ENCODE peak calls at places on chromosome 4, in eight cellular contexts. Q, U, S, P, K, Z, N and D are unnamed samples.

GRCh38 chr4:42397256-42397634 is at the start of gene SHISA3:
- DNase-seq in Q (peak), U (peak), S (peak), P (peak), K (no peak), Z (no peak), N (no peak), D (no peak)

GRCh38 chr4:40564815-40565505 is 64.7 kb downstream of the RBM47 start:
- DNase-seq in Q (no peak), U (no peak), S (no peak), P (no peak), K (no peak), Z (no peak), N (no peak), D (no peak)

GRCh38 chr4:7861440-7861881 is 78.2 kb downstream of the AFAP1 start:
- DNase-seq in Q (peak), U (peak), S (no peak), P (peak), K (peak), Z (no peak), N (peak), D (peak)

GRCh38 chr4:126004936-126005335 is 690.2 kb downstream of the FAT4 start:
- DNase-seq in Q (peak), U (no peak), S (no peak), P (peak), K (peak), Z (no peak), N (no peak), D (peak)

GRCh38 chr4:145840162-145840768 is 98.4 kb downstream of the ZNF827 start:
- DNase-seq in Q (peak), U (no peak), S (no peak), P (peak), K (peak), Z (peak), N (peak), D (peak)

GRCh38 chr4:139606600-139607301 is 50.7 kb upstream of the SETD7 start:
- DNase-seq in Q (peak), U (no peak), S (no peak), P (peak), K (peak), Z (no peak), N (peak), D (no peak)

GRCh38 chr4:171017596-171017995 is 795.6 kb upstream of the GALNTL6 start:
- DNase-seq in Q (no peak), U (no peak), S (no peak), P (peak), K (no peak), Z (no peak), N (no peak), D (no peak)

GRCh38 chr4:150078996-150079581 is 844 bp downstream of the DCLK2 start:
- DNase-seq in Q (peak), U (peak), S (peak), P (peak), K (peak), Z (no peak), N (no peak), D (no peak)

GRCh38 chr4:41077628-41078027 is 136.7 kb downstream of the APBB2 start:
- DNase-seq in Q (no peak), U (no peak), S (no peak), P (no peak), K (no peak), Z (peak), N (no peak), D (no peak)

GRCh38 chr4:69038582-69038981 is 57.7 kb upstream of the UGT2B7 start:
- DNase-seq in Q (peak), U (no peak), S (no peak), P (peak), K (no peak), Z (no peak), N (peak), D (no peak)

GRCh38 chr4:182789588-182789987 is 127.6 kb downstream of the DCTD start:
- DNase-seq in Q (no peak), U (no peak), S (no peak), P (no peak), K (no peak), Z (no peak), N (no peak), D (no peak)

GRCh38 chr4:33696586-33696985 is 2547.7 kb downstream of the ARAP2 start:
- DNase-seq in Q (peak), U (no peak), S (no peak), P (peak), K (no peak), Z (no peak), N (no peak), D (no peak)

GRCh38 chr4:10074767-10075105 is 41.9 kb downstream of the WDR1 start:
- DNase-seq in Q (peak), U (peak), S (no peak), P (peak), K (peak), Z (no peak), N (no peak), D (no peak)

GRCh38 chr4:28001698-28002097 is 1141.1 kb downstream of the STIM2 start:
- DNase-seq in Q (no peak), U (no peak), S (no peak), P (no peak), K (no peak), Z (no peak), N (no peak), D (no peak)

GRCh38 chr4:8575457-8575856 is 4.7 kb upstream of the GPR78 start:
- DNase-seq in Q (no peak), U (no peak), S (no peak), P (no peak), K (no peak), Z (no peak), N (no peak), D (no peak)

GRCh38 chr4:48604041-48604440 is 114.0 kb downstream of the ZAR1 start:
- DNase-seq in Q (no peak), U (no peak), S (no peak), P (no peak), K (no peak), Z (no peak), N (no peak), D (no peak)

GRCh38 chr4:8402640-8403039 is 37.9 kb downstream of the ACOX3 start:
- DNase-seq in Q (no peak), U (peak), S (no peak), P (no peak), K (no peak), Z (no peak), N (no peak), D (no peak)

GRCh38 chr4:73603307-73603710 is 16.9 kb downstream of the RASSF6 start:
- DNase-seq in Q (peak), U (no peak), S (no peak), P (peak), K (no peak), Z (peak), N (no peak), D (peak)

GRCh38 chr4:15958562-15958961 is 4.4 kb downstream of the FGFBP2 start:
- DNase-seq in Q (no peak), U (no peak), S (no peak), P (no peak), K (no peak), Z (no peak), N (no peak), D (no peak)

GRCh38 chr4:66357316-66357715 is 687.0 kb upstream of the EPHA5 start:
- DNase-seq in Q (no peak), U (no peak), S (no peak), P (peak), K (no peak), Z (no peak), N (no peak), D (no peak)

GRCh38 chr4:87150498-87151261 is 69.7 kb downstream of the KLHL8 start:
- DNase-seq in Q (peak), U (no peak), S (peak), P (peak), K (peak), Z (peak), N (peak), D (no peak)

GRCh38 chr4:184899261-184900134 is 73.7 kb upstream of the ACSL1 start:
- DNase-seq in Q (no peak), U (peak), S (no peak), P (no peak), K (peak), Z (no peak), N (peak), D (peak)

GRCh38 chr4:137664416-137664815 is 132.1 kb upstream of the PCDH18 start:
- DNase-seq in Q (no peak), U (no peak), S (no peak), P (peak), K (peak), Z (no peak), N (no peak), D (no peak)

GRCh38 chr4:140968371-140968770 is 164.9 kb downstream of the RNF150 start:
- DNase-seq in Q (no peak), U (no peak), S (no peak), P (no peak), K (no peak), Z (no peak), N (no peak), D (no peak)

GRCh38 chr4:175560628-175561027 is 251.4 kb downstream of the GPM6A start:
- DNase-seq in Q (peak), U (no peak), S (no peak), P (peak), K (peak), Z (no peak), N (no peak), D (no peak)

GRCh38 chr4:70269674-70270073 is 27.3 kb downstream of the CSN3 start:
- DNase-seq in Q (no peak), U (no peak), S (no peak), P (peak), K (no peak), Z (peak), N (no peak), D (no peak)

GRCh38 chr4:120769227-120769626 is 153.3 kb downstream of the PRDM5 start:
- DNase-seq in Q (peak), U (no peak), S (no peak), P (peak), K (peak), Z (no peak), N (no peak), D (peak)

GRCh38 chr4:7103599-7104365 is 35.9 kb upstream of the GRPEL1 start:
- DNase-seq in Q (no peak), U (peak), S (no peak), P (no peak), K (no peak), Z (peak), N (no peak), D (no peak)

GRCh38 chr4:41287005-41287404 is 30.3 kb downstream of the UCHL1 start:
- DNase-seq in Q (peak), U (no peak), S (no peak), P (peak), K (no peak), Z (no peak), N (peak), D (no peak)

GRCh38 chr4:106618920-106619319 is 250.3 kb upstream of the GIMD1 start:
- DNase-seq in Q (no peak), U (no peak), S (no peak), P (peak), K (no peak), Z (no peak), N (no peak), D (no peak)

GRCh38 chr4:236028-236427 is 69.2 kb downstream of the ZNF732 start:
- DNase-seq in Q (no peak), U (no peak), S (no peak), P (peak), K (no peak), Z (no peak), N (no peak), D (no peak)

GRCh38 chr4:158090323-158090722 is 82.5 kb downstream of the GASK1B start:
- DNase-seq in Q (peak), U (peak), S (no peak), P (no peak), K (peak), Z (no peak), N (no peak), D (no peak)

GRCh38 chr4:128823025-128823661 is 13.6 kb downstream of the JADE1 start:
- DNase-seq in Q (peak), U (no peak), S (no peak), P (peak), K (peak), Z (no peak), N (peak), D (peak)

GRCh38 chr4:76213415-76214268 is at the start of gene SCARB2:
- DNase-seq in Q (peak), U (peak), S (peak), P (peak), K (peak), Z (peak), N (peak), D (no peak)

GRCh38 chr4:82630079-82630478 is 68.3 kb upstream of the TMEM150C start:
- DNase-seq in Q (no peak), U (no peak), S (no peak), P (no peak), K (no peak), Z (no peak), N (no peak), D (no peak)

GRCh38 chr4:53703267-53703655 is 112.0 kb upstream of the LNX1 start:
- DNase-seq in Q (no peak), U (no peak), S (no peak), P (no peak), K (no peak), Z (no peak), N (no peak), D (no peak)
- TF ChIP-seq CTCF in Q (no peak), U (no peak), S (no peak), P (no peak), K (no peak), Z (no peak), N (no peak), D (no peak)

DNA sequence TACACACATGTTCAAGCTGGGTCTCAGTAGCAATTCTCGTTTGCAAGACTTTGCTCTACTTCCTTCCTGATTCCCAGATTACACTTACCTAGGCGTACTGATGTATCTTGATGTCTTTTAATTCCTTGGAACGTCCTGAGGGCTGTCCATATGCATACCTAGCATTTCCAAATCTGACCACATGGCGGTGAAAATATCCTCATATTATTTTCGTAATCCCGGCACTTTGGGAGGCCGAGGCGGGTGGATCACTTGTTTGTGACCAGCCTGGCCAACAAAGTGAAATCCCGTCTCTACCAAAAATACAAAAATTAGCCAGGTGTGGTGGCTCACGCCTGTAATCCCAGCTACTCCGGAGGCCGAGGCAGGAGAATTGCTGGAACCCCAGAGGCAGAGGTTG is 1786.3 kb upstream of the TENM3 start:
- DNase-seq in Q (no peak), U (no peak), S (no peak), P (no peak), K (no peak), Z (no peak), N (no peak), D (no peak)
- TF ChIP-seq CTCF in Q (no peak), U (no peak), S (peak), P (no peak), K (no peak), Z (no peak), N (no peak), D (peak)

DNA sequence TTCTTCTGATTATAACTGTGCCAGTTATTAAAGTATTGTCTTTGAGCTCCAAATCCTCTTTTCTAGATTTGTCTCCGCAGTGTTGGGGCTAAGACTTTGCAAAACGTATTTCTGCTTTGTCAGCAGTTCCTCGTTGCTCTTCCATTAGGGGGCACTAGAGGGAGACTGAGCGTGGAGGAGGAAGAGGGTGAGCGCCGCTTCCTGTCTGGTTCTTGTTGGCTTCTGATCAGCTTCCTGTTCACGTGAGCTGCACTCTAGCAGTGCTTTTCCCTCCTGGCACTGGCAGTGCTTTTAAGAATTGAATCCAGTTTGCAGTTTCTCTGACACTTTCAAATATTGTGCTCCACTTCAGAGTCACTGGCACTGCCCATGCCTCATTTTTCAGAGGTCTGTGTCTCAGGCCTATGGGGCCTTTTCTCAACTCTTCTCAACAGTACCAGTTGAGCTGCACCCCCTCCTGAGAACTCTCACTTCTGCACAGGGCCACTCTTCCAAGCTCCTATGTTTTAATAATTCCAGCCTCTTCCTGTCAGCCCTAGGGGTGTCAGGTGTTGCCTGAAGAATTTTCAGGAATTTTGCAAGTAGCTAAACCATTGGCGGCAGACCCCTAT is 54.4 kb upstream of the LCORL start:
- DNase-seq in Q (no peak), U (peak), S (no peak), P (peak), K (no peak), Z (peak), N (no peak), D (no peak)
- TF ChIP-seq CTCF in Q (peak), U (peak), S (peak), P (peak), K (no peak), Z (peak), N (peak), D (peak)

DNA sequence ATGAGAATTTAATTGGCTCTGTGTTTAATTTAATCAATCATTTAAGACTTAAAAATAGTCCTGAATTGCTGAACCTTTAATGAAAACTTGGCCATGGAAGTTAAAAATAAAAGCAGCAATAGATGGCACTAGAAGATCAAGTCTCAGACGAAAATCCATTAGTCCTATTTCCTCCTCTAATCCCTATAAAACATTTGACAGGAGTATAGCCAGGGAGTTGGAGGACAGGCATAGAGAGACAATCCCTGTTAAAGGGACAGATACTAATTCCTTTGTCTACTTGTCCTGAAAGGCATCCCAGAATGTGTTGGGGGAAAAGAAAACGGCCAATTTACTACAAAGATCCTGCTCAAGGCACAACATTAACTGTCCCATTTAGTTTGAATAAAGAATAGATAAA is 276.3 kb upstream of the TACR3 start:
- DNase-seq in Q (peak), U (no peak), S (no peak), P (peak), K (no peak), Z (no peak), N (no peak), D (no peak)
- TF ChIP-seq CTCF in Q (no peak), U (no peak), S (no peak), P (no peak), K (no peak), Z (peak), N (no peak), D (peak)

DNA sequence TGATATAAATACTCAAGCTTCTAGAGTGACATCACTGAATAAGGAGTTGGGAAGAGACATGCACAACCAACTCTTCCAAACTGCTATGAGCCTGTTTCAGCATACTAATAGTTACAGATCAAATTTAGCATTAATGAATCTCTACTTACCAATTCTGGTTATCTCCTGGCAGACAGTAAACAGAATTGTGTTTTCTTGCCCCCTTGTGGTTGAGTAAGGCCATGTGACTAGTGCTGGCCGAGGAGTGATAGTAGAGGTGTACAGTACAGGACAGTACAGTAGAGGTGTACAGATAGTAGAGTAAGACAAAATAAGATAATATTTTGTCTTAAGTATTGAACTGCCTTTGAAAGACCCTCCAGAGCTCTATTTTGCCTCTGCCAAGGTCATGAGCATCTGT is 681.4 kb downstream of the GABRG1 start:
- DNase-seq in Q (peak), U (no peak), S (no peak), P (peak), K (no peak), Z (no peak), N (no peak), D (no peak)
- TF ChIP-seq CTCF in Q (peak), U (peak), S (no peak), P (peak), K (no peak), Z (peak), N (peak), D (peak)

DNA sequence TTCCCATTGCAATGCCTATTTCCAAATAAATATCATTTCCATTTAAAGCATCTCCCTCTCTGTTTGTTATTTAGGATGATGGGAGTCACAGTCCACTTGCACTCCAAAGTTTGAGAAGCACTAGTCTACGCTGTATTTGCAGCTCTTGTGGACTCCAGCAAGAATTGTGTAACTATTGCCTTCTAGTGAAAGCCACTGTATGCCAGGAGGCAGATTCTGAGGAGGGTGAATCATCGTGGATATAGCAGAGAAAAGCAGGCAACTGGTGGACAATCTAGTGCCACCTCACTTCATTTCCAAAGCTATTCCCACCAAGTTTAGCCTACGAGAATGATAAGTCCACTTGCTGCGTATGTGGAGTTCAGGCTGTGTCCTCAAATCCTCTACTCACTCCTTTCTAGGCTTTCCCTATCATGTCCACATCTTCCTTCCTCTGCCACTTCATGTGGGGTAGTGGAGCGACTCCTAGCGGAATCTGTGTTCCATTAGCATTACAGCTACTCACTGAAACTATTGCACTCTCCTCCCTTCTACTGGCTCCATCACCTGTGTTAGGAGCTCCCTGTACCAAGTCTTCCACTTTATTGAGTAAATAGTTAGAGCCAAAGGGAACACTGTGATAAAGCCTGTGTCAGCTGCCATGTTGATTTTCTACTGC is 501.8 kb upstream of the GALNT7 start:
- DNase-seq in Q (no peak), U (no peak), S (no peak), P (no peak), K (no peak), Z (no peak), N (no peak), D (peak)
- TF ChIP-seq CTCF in Q (no peak), U (no peak), S (no peak), P (no peak), K (no peak), Z (peak), N (no peak), D (peak)